ENCODE peak calls at places on chromosomes 4 and X, in six cellular contexts. One of them, this sample, is unnamed.

GRCh38 chr4:2385450-2386020 is 32.9 kb downstream of the ZFYVE28 start:
- DNase-seq in DMS 273 treated with DMSO at 0.1 percent for 48 hours: no peak
- DNase-seq in CD4-positive, alpha-beta T cell: no peak
- DNase-seq in NCI-H1048: no peak
- DNase-seq in H4: no peak
- DNase-seq in left ventricle myocardium inferior: no peak
- DNase-seq in this sample: no peak

GRCh38 chr4:39048291-39048690 is 13.7 kb upstream of the KLHL5 start:
- DNase-seq in NCI-H1048: no peak
- DNase-seq in left ventricle myocardium inferior: no peak
- DNase-seq in H4: no peak
- DNase-seq in CD4-positive, alpha-beta T cell: no peak
- DNase-seq in DMS 273 treated with DMSO at 0.1 percent for 48 hours: no peak
- DNase-seq in this sample: no peak

GRCh38 chr4:156959298-156959702 is 12.3 kb downstream of the PDGFC start:
- DNase-seq in left ventricle myocardium inferior: no peak
- DNase-seq in CD4-positive, alpha-beta T cell: no peak
- DNase-seq in NCI-H1048: no peak
- DNase-seq in H4: peak
- DNase-seq in DMS 273 treated with DMSO at 0.1 percent for 48 hours: no peak
- DNase-seq in this sample: no peak

GRCh38 chrX:74535211-74535621 is 79.2 kb downstream of the RLIM start:
- DNase-seq in DMS 273 treated with DMSO at 0.1 percent for 48 hours: peak
- DNase-seq in CD4-positive, alpha-beta T cell: no peak
- DNase-seq in left ventricle myocardium inferior: no peak
- DNase-seq in H4: no peak
- DNase-seq in NCI-H1048: no peak
- DNase-seq in this sample: peak

GRCh38 chrX:153719238-153719637 is 4.9 kb downstream of the BCAP31 start:
- DNase-seq in NCI-H1048: no peak
- DNase-seq in DMS 273 treated with DMSO at 0.1 percent for 48 hours: no peak
- DNase-seq in left ventricle myocardium inferior: no peak
- DNase-seq in CD4-positive, alpha-beta T cell: no peak
- DNase-seq in H4: no peak
- DNase-seq in this sample: no peak

GRCh38 chrX:47836164-47837072 is at the start of gene ZNF81:
- DNase-seq in left ventricle myocardium inferior: peak
- DNase-seq in NCI-H1048: peak
- DNase-seq in CD4-positive, alpha-beta T cell: peak
- DNase-seq in DMS 273 treated with DMSO at 0.1 percent for 48 hours: peak
- DNase-seq in H4: peak
- DNase-seq in this sample: peak

GRCh38 chrX:151697537-151697936 is 2.3 kb downstream of the PRRG3 start:
- DNase-seq in DMS 273 treated with DMSO at 0.1 percent for 48 hours: peak
- DNase-seq in CD4-positive, alpha-beta T cell: no peak
- DNase-seq in H4: peak
- DNase-seq in NCI-H1048: no peak
- DNase-seq in left ventricle myocardium inferior: no peak
- DNase-seq in this sample: no peak

GRCh38 chr4:16617416-16617815 is 281.0 kb downstream of the LDB2 start:
- DNase-seq in DMS 273 treated with DMSO at 0.1 percent for 48 hours: no peak
- DNase-seq in H4: no peak
- DNase-seq in CD4-positive, alpha-beta T cell: no peak
- DNase-seq in left ventricle myocardium inferior: no peak
- DNase-seq in NCI-H1048: no peak
- DNase-seq in this sample: no peak

This sample was measured in putamen.